ENCODE peak calls at places on chromosomes 11 and 22, in seven cellular contexts. V is prostate gland, Q is H1, F is HL-60, J is esophagus muscularis mucosa, W is spleen, K is GM23338. S is an unnamed sample.

GRCh38 chr11:8250446-8250845 is 13.2 kb downstream of the LMO1 start:
- DNase-seq in V (no peak), Q (peak; percentile 37), F (no peak), J (no peak), W (peak; percentile 65), K (no peak), S (no peak)

GRCh38 chr22:48669226-48669625 is 1158.4 kb downstream of the BRD1 start:
- DNase-seq in V (no peak), Q (no peak), F (no peak), J (no peak), W (no peak), K (no peak), S (no peak)

GRCh38 chr11:68142028-68142412 is 20.8 kb upstream of the CHKA start:
- DNase-seq in V (peak; percentile 80), Q (no peak), F (no peak), J (no peak), W (no peak), K (no peak), S (no peak)

GRCh38 chr11:89381094-89381493 is 110.1 kb downstream of the NOX4 start:
- DNase-seq in V (no peak), Q (no peak), F (no peak), J (no peak), W (no peak), K (peak; percentile 17), S (no peak)

GRCh38 chr11:61369372-61370348 is 7.5 kb downstream of the TMEM138 start:
- DNase-seq in V (peak; percentile 81), Q (no peak), F (no peak), J (no peak), W (no peak), K (no peak), S (no peak)

GRCh38 chr22:37018815-37019308 is 385 bp downstream of the TST start:
- DNase-seq in V (peak; percentile 54), Q (peak; percentile 78), F (peak; percentile 54), J (peak; percentile 93), W (peak; percentile 81), K (peak; percentile 70), S (no peak)

GRCh38 chr22:50247748-50248147 is 2.9 kb upstream of the TUBGCP6 start:
- DNase-seq in V (no peak), Q (peak; percentile 81), F (no peak), J (no peak), W (no peak), K (peak; percentile 87), S (no peak)

GRCh38 chr11:120637131-120637530 is 125.6 kb downstream of the GRIK4 start:
- DNase-seq in V (no peak), Q (no peak), F (no peak), J (no peak), W (no peak), K (no peak), S (no peak)

GRCh38 chr11:78170413-78170812 is 18.0 kb downstream of the KCTD21 start:
- DNase-seq in V (no peak), Q (no peak), F (no peak), J (no peak), W (no peak), K (no peak), S (no peak)

GRCh38 chr11:69088676-69089146 is 40.0 kb downstream of the TPCN2 start:
- DNase-seq in V (peak; percentile 72), Q (peak; percentile 89), F (peak; percentile 35), J (peak; percentile 94), W (no peak), K (peak; percentile 95), S (peak; percentile 93)

GRCh38 chr11:61828629-61829407 is 718 bp downstream of the FADS2 start:
- DNase-seq in V (peak; percentile 37), Q (peak; percentile 73), F (no peak), J (peak; percentile 92), W (no peak), K (peak; percentile 72), S (peak; percentile 75)

GRCh38 chr22:18056161-18056666 is 21.6 kb upstream of the PEX26 start:
- DNase-seq in V (no peak), Q (no peak), F (no peak), J (no peak), W (peak; percentile 84), K (no peak), S (no peak)

GRCh38 chr11:58912124-58912523 is 27.2 kb upstream of the GLYATL1 start:
- DNase-seq in V (no peak), Q (no peak), F (no peak), J (no peak), W (no peak), K (no peak), S (no peak)

GRCh38 chr11:67274768-67275605 is 8.7 kb downstream of the GRK2 start:
- DNase-seq in V (no peak), Q (no peak), F (no peak), J (no peak), W (peak; percentile 93), K (no peak), S (no peak)

GRCh38 chr11:69439651-69440464 is 41.6 kb upstream of the LINC01488 start:
- DNase-seq in V (no peak), Q (no peak), F (no peak), J (no peak), W (peak; percentile 63), K (no peak), S (no peak)

GRCh38 chr11:128694618-128695481 is 978 bp downstream of the FLI1 start:
- DNase-seq in V (no peak), Q (peak; percentile 79), F (no peak), J (no peak), W (peak; percentile 95), K (peak; percentile 75), S (no peak)

GRCh38 chr11:77029829-77030228 is 4.4 kb upstream of the B3GNT6 start:
- DNase-seq in V (no peak), Q (no peak), F (no peak), J (peak; percentile 86), W (no peak), K (no peak), S (no peak)

GRCh38 chr11:134052988-134053945 is 15.6 kb upstream of the JAM3 start:
- DNase-seq in V (no peak), Q (no peak), F (no peak), J (no peak), W (no peak), K (no peak), S (no peak)

GRCh38 chr22:50305658-50306566 is 1.5 kb downstream of the PLXNB2 start:
- DNase-seq in V (peak; percentile 93), Q (no peak), F (peak; percentile 88), J (peak; percentile 93), W (no peak), K (peak; percentile 51), S (peak; percentile 80)

GRCh38 chr11:125079151-125079877 is 16.2 kb downstream of the SLC37A2 start:
- DNase-seq in V (no peak), Q (no peak), F (no peak), J (no peak), W (no peak), K (no peak), S (no peak)

GRCh38 chr11:100761806-100762205 is 74.7 kb downstream of the ARHGAP42 start:
- DNase-seq in V (no peak), Q (no peak), F (no peak), J (no peak), W (no peak), K (no peak), S (no peak)

GRCh38 chr11:12074529-12075195 is 35.7 kb upstream of the MICAL2 start:
- DNase-seq in V (no peak), Q (no peak), F (no peak), J (no peak), W (no peak), K (no peak), S (no peak)

GRCh38 chr11:128553662-128554392 is 33.5 kb downstream of the ETS1 start:
- DNase-seq in V (no peak), Q (no peak), F (no peak), J (peak; percentile 77), W (no peak), K (no peak), S (no peak)

GRCh38 chr11:70105755-70106571 is 27.8 kb downstream of the ANO1 start:
- DNase-seq in V (peak; percentile 60), Q (no peak), F (no peak), J (no peak), W (no peak), K (no peak), S (no peak)

GRCh38 chr11:19116315-19116970 is 525 bp upstream of the ZDHHC13 start:
- DNase-seq in V (no peak), Q (no peak), F (no peak), J (no peak), W (peak; percentile 69), K (peak; percentile 20), S (peak; percentile 31)

GRCh38 chr11:78022397-78023396 is at the start of gene KCTD14:
- DNase-seq in V (peak; percentile 37), Q (peak; percentile 78), F (no peak), J (no peak), W (no peak), K (peak; percentile 79), S (no peak)

GRCh38 chr22:24950272-24950902 is 2.1 kb upstream of the KIAA1671 start:
- DNase-seq in V (no peak), Q (peak; percentile 76), F (no peak), J (no peak), W (no peak), K (peak; percentile 96), S (no peak)

GRCh38 chr11:83051760-83052671 is 19.7 kb downstream of the RAB30 start:
- DNase-seq in V (peak; percentile 78), Q (no peak), F (no peak), J (no peak), W (no peak), K (no peak), S (no peak)

GRCh38 chr11:65873280-65874156 is 918 bp upstream of the EFEMP2 start:
- DNase-seq in V (peak; percentile 94), Q (peak; percentile 100), F (peak; percentile 93), J (peak; percentile 98), W (peak; percentile 98), K (peak; percentile 96), S (peak; percentile 98)

GRCh38 chr11:1675536-1676253 is 21.3 kb upstream of the KRTAP5-6 start:
- DNase-seq in V (no peak), Q (no peak), F (no peak), J (no peak), W (no peak), K (no peak), S (no peak)
- TF ChIP-seq POLR2AphosphoS5 in V (no peak), Q (no peak), F (no peak), J (no peak), W (no peak), K (no peak), S (no peak)

DNA sequence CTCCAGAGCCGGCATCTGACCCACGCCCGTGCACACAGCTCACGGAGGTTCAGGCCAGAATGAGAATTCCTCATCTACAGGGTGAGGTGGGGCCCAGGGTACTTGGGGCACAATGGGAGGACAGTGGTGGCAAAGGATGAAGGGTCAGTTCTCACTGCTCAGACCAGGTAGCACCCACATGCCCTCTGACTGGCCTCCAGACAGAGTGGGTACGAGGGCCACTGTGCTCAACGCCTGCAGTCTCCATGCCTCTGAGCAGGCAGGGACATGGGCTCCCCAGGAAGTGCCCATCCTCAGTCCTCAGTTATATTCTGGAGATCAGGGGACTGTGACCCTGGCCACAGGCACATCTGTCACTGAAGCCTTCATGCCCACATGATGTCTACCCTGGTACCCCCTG is 13.0 kb upstream of the CDC42BPG start:
- DNase-seq in V (no peak), Q (no peak), F (no peak), J (no peak), W (no peak), K (no peak), S (no peak)
- TF ChIP-seq POLR2AphosphoS5 in V (no peak), Q (no peak), F (no peak), J (no peak), W (no peak), K (no peak), S (peak; percentile 49)

GRCh38 chr22:46084943-46085830 is 65.1 kb upstream of the PPARA start:
- DNase-seq in V (peak; percentile 91), Q (no peak), F (no peak), J (no peak), W (peak; percentile 88), K (no peak), S (no peak)
- TF ChIP-seq POLR2AphosphoS5 in V (peak; percentile 79), Q (no peak), F (no peak), J (peak; percentile 58), W (peak; percentile 84), K (no peak), S (no peak)

GRCh38 chr22:31970490-31971444 is 26.4 kb downstream of the YWHAH start:
- DNase-seq in V (peak; percentile 78), Q (peak; percentile 100), F (peak; percentile 75), J (no peak), W (peak; percentile 96), K (peak; percentile 86), S (peak; percentile 87)
- TF ChIP-seq POLR2AphosphoS5 in V (peak; percentile 66), Q (no peak), F (no peak), J (no peak), W (peak; percentile 66), K (peak; percentile 32), S (no peak)

S was measured in GM12892.